ENCODE peak calls at places on chromosomes 5 and 9, in six cellular contexts. D, A, V, H, T and I are unnamed samples.

GRCh38 chr5:151094054-151094858 is 13.4 kb upstream of the TNIP1 start:
- DNase-seq in D (no peak), A (peak; percentile 23), V (peak; percentile 63), H (peak; percentile 89), T (no peak), I (peak; percentile 50)

GRCh38 chr9:137303031-137303892 is 1.2 kb upstream of the NRARP start:
- DNase-seq in D (no peak), A (no peak), V (no peak), H (no peak), T (no peak), I (peak; percentile 50)

GRCh38 chr5:93044860-93045666 is 536.0 kb downstream of the NR2F1-AS1 start:
- DNase-seq in D (no peak), A (no peak), V (no peak), H (no peak), T (no peak), I (no peak)

GRCh38 chr5:51381801-51382507 is 1.3 kb upstream of the ISL1 start:
- DNase-seq in D (peak; percentile 20), A (no peak), V (no peak), H (no peak), T (no peak), I (no peak)

GRCh38 chr5:122056913-122057312 is 21.1 kb downstream of the LOX start:
- DNase-seq in D (no peak), A (no peak), V (no peak), H (no peak), T (no peak), I (no peak)

GRCh38 chr5:82104872-82105271 is 133.0 kb downstream of the ATG10 start:
- DNase-seq in D (no peak), A (no peak), V (no peak), H (no peak), T (no peak), I (no peak)

GRCh38 chr5:72377920-72378635 is 57.9 kb downstream of the PTCD2 start:
- DNase-seq in D (no peak), A (no peak), V (no peak), H (no peak), T (no peak), I (no peak)

GRCh38 chr9:4362281-4362680 is 62.4 kb upstream of the GLIS3 start:
- DNase-seq in D (no peak), A (no peak), V (no peak), H (no peak), T (no peak), I (no peak)

GRCh38 chr9:90970603-90971002 is 169.0 kb downstream of the SYK start:
- DNase-seq in D (no peak), A (peak; percentile 75), V (peak; percentile 72), H (no peak), T (no peak), I (no peak)
- H3K4me2 ChIP-seq in D (no peak overlapping the region), A (no peak overlapping the region), V (no peak overlapping the region), H (peak overlapping the region; percentile 14), T (no peak overlapping the region), I (no peak overlapping the region)

DNA sequence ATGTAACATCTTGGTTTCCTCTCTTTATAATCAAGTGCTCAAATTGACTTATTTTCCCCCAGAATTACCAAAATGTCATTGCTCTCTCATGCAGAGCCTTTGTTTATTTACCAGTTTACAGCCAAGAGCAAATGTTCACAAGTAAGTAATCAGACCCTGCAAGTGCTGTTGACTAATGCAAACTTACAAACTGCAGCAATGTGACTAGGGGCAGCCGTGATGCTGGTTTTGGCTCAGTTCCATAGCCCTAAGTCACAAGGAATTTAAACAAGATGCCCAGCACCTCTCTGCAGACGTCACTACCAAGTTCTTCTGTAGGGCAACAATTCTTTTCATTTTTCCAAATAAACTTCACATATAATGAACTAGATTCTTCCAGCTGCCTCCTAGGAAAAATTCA is 212.1 kb upstream of the RORB start:
- DNase-seq in D (no peak), A (peak; percentile 38), V (no peak), H (no peak), T (no peak), I (no peak)
- H3K4me2 ChIP-seq in D (no peak overlapping the region), A (no peak overlapping the region), V (no peak overlapping the region), H (no peak overlapping the region), T (no peak overlapping the region), I (no peak overlapping the region)

GRCh38 chr5:44388504-44389409 is 463 bp downstream of the FGF10 start:
- DNase-seq in D (no peak), A (no peak), V (no peak), H (no peak), T (no peak), I (peak; percentile 46)
- H3K4me2 ChIP-seq in D (peak overlapping the region; percentile 93), A (peak overlapping the region; percentile 90), V (peak overlapping the region; percentile 29), H (peak overlapping the region; percentile 58), T (peak overlapping the region; percentile 62), I (peak overlapping the region; percentile 92)

GRCh38 chr9:561430-561829 is 280.1 kb upstream of the DMRT1 start:
- DNase-seq in D (no peak), A (peak; percentile 40), V (peak; percentile 68), H (no peak), T (no peak), I (no peak)
- H3K4me2 ChIP-seq in D (no peak overlapping the region), A (no peak overlapping the region), V (no peak overlapping the region), H (no peak overlapping the region), T (no peak overlapping the region), I (no peak overlapping the region)